ENCODE peak calls at places on chromosomes 13 and 19, in six cellular contexts. I, L, Q, F, W and U are unnamed samples.

GRCh38 chr19:31397308-31397707 is 48.1 kb upstream of the TSHZ3 start:
- DNase-seq in I (no peak), L (no peak), Q (no peak), F (no peak), W (no peak), U (no peak)

GRCh38 chr13:110340812-110341444 is 33.8 kb downstream of the COL4A2 start:
- DNase-seq in I (peak), L (peak), Q (no peak), F (no peak), W (peak), U (peak)

GRCh38 chr13:95858286-95859075 is 181.5 kb downstream of the DNAJC3 start:
- DNase-seq in I (peak), L (peak), Q (no peak), F (no peak), W (no peak), U (no peak)

GRCh38 chr19:38838208-38838985 is 6.8 kb upstream of the ECH1 start:
- DNase-seq in I (no peak), L (peak), Q (no peak), F (no peak), W (no peak), U (peak)

GRCh38 chr13:108225440-108225839 is 7.2 kb downstream of the ABHD13 start:
- DNase-seq in I (no peak), L (no peak), Q (no peak), F (no peak), W (no peak), U (no peak)

GRCh38 chr19:2691951-2692350 is 10.5 kb downstream of the GNG7 start:
- DNase-seq in I (no peak), L (no peak), Q (no peak), F (no peak), W (no peak), U (no peak)

GRCh38 chr13:111903143-111903542 is 163.8 kb upstream of the SOX1 start:
- DNase-seq in I (no peak), L (peak), Q (no peak), F (no peak), W (peak), U (peak)

GRCh38 chr13:39684531-39685137 is 29.2 kb downstream of the COG6 start:
- DNase-seq in I (peak), L (peak), Q (peak), F (no peak), W (peak), U (peak)

GRCh38 chr13:51638497-51638871 is 54.2 kb downstream of the WDFY2 start:
- DNase-seq in I (no peak), L (peak), Q (peak), F (no peak), W (peak), U (no peak)

GRCh38 chr13:52949744-52950143 is 78.9 kb upstream of the OLFM4 start:
- DNase-seq in I (no peak), L (no peak), Q (no peak), F (no peak), W (no peak), U (no peak)

GRCh38 chr13:100365678-100366077 is 222.9 kb downstream of the GGACT start:
- DNase-seq in I (peak), L (no peak), Q (no peak), F (no peak), W (no peak), U (no peak)

GRCh38 chr13:94163535-94163934 is 315.9 kb downstream of the DCT start:
- DNase-seq in I (no peak), L (no peak), Q (no peak), F (no peak), W (no peak), U (no peak)

GRCh38 chr13:35925669-35926068 is 205.5 kb downstream of the DCLK1 start:
- DNase-seq in I (peak), L (no peak), Q (no peak), F (no peak), W (no peak), U (peak)

GRCh38 chr19:19657397-19657783 is 6.1 kb downstream of the ATP13A1 start:
- DNase-seq in I (no peak), L (no peak), Q (no peak), F (no peak), W (no peak), U (no peak)

GRCh38 chr19:49498475-49498874 is 2.2 kb downstream of the RPS11 start:
- DNase-seq in I (no peak), L (no peak), Q (no peak), F (no peak), W (no peak), U (no peak)

GRCh38 chr13:77013853-77014542 is 13.0 kb downstream of the FBXL3 start:
- DNase-seq in I (no peak), L (no peak), Q (no peak), F (no peak), W (no peak), U (no peak)

GRCh38 chr13:18948012-18948663 is 233.5 kb downstream of the TUBA3C start:
- DNase-seq in I (no peak), L (no peak), Q (no peak), F (no peak), W (no peak), U (no peak)

GRCh38 chr19:7654401-7654800 is 14.4 kb upstream of the RETN start:
- DNase-seq in I (peak), L (no peak), Q (no peak), F (no peak), W (no peak), U (no peak)

GRCh38 chr19:7662657-7663056 is 6.2 kb upstream of the RETN start:
- DNase-seq in I (no peak), L (no peak), Q (no peak), F (no peak), W (no peak), U (no peak)

GRCh38 chr19:7655581-7655980 is 13.3 kb upstream of the RETN start:
- DNase-seq in I (no peak), L (no peak), Q (no peak), F (no peak), W (no peak), U (peak)

GRCh38 chr19:7657047-7657779 is 11.6 kb upstream of the RETN start:
- DNase-seq in I (no peak), L (no peak), Q (no peak), F (no peak), W (peak), U (peak)

GRCh38 chr19:7658219-7658686 is 10.6 kb upstream of the RETN start:
- DNase-seq in I (no peak), L (peak), Q (no peak), F (no peak), W (no peak), U (no peak)
- H3K4me3 ChIP-seq in I (no peak), L (no peak), Q (no peak), F (no peak), W (no peak), U (no peak)

GRCh38 chr19:13154911-13155471 is 4.8 kb downstream of the IER2 start:
- DNase-seq in I (peak), L (peak), Q (peak), F (no peak), W (peak), U (peak)
- H2AK5ac ChIP-seq in I (peak), L (no peak), Q (no peak), F (peak), W (peak), U (peak)

DNA sequence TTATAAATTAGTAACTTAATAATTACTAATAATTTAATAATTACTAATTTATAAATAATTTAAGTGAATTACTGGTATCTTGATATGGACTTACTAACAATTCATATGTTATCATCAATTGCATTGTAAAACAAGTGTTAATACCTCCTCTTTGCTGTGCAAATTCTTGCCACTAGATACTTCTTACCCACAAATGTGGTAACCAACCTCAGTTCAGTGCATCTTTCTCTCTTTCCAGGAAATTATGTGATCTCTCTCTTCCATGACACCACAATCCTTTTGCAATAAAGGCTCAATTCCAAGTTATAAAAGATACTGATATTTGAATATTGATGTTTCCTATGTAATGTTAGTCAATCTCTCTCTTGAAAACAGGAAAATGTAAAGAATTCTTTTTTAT is 408.6 kb upstream of the MIR17HG start:
- DNase-seq in I (no peak), L (no peak), Q (no peak), F (no peak), W (no peak), U (no peak)
- H3K4me3 ChIP-seq in I (no peak), L (no peak), Q (no peak), F (no peak), W (no peak), U (no peak)

GRCh38 chr13:106595623-106596022 is 27.7 kb upstream of the ARGLU1 start:
- DNase-seq in I (no peak), L (no peak), Q (no peak), F (no peak), W (no peak), U (no peak)

GRCh38 chr13:106597759-106598395 is 29.9 kb upstream of the ARGLU1 start:
- DNase-seq in I (no peak), L (no peak), Q (no peak), F (no peak), W (no peak), U (no peak)

GRCh38 chr13:106594986-106595385 is 27.0 kb upstream of the ARGLU1 start:
- DNase-seq in I (no peak), L (no peak), Q (no peak), F (no peak), W (no peak), U (no peak)

GRCh38 chr13:106596287-106596937 is 28.5 kb upstream of the ARGLU1 start:
- DNase-seq in I (no peak), L (no peak), Q (no peak), F (no peak), W (no peak), U (no peak)

GRCh38 chr13:106597190-106597589 is 29.3 kb upstream of the ARGLU1 start:
- DNase-seq in I (no peak), L (no peak), Q (no peak), F (no peak), W (no peak), U (peak)
- H2AK5ac ChIP-seq in I (no peak), L (no peak), Q (no peak), F (no peak), W (no peak), U (no peak)

GRCh38 chr13:24680258-24680920 is at the start of gene ATP12A:
- DNase-seq in I (no peak), L (peak), Q (peak), F (no peak), W (no peak), U (peak)

GRCh38 chr13:24681930-24682329 is 1.7 kb downstream of the ATP12A start:
- DNase-seq in I (no peak), L (peak), Q (no peak), F (no peak), W (no peak), U (no peak)

GRCh38 chr13:24678151-24678550 is 2.1 kb upstream of the ATP12A start:
- DNase-seq in I (no peak), L (no peak), Q (no peak), F (no peak), W (no peak), U (no peak)

GRCh38 chr13:24680921-24681585 is 845 bp downstream of the ATP12A start:
- DNase-seq in I (no peak), L (peak), Q (no peak), F (no peak), W (no peak), U (no peak)

GRCh38 chr13:24679686-24680085 is 522 bp upstream of the ATP12A start:
- DNase-seq in I (no peak), L (peak), Q (no peak), F (no peak), W (no peak), U (no peak)
- H3K4me3 ChIP-seq in I (no peak), L (no peak), Q (no peak), F (peak), W (no peak), U (no peak)

GRCh38 chr13:79457948-79458347 is 23.0 kb upstream of the NDFIP2 start:
- DNase-seq in I (peak), L (peak), Q (no peak), F (no peak), W (peak), U (peak)
- H2AK5ac ChIP-seq in I (no peak), L (no peak), Q (no peak), F (no peak), W (no peak), U (no peak)

GRCh38 chr19:10553087-10553667 is 9.5 kb downstream of the ATG4D start:
- DNase-seq in I (no peak), L (no peak), Q (no peak), F (no peak), W (no peak), U (no peak)

GRCh38 chr19:10555613-10555979 is 10.2 kb downstream of the KRI1 start:
- DNase-seq in I (no peak), L (no peak), Q (no peak), F (no peak), W (no peak), U (no peak)

GRCh38 chr19:10552596-10553053 is 8.9 kb downstream of the ATG4D start:
- DNase-seq in I (no peak), L (peak), Q (no peak), F (peak), W (peak), U (no peak)

GRCh38 chr19:10554760-10555612 is 10.8 kb downstream of the KRI1 start:
- DNase-seq in I (no peak), L (no peak), Q (no peak), F (no peak), W (no peak), U (no peak)

DNA sequence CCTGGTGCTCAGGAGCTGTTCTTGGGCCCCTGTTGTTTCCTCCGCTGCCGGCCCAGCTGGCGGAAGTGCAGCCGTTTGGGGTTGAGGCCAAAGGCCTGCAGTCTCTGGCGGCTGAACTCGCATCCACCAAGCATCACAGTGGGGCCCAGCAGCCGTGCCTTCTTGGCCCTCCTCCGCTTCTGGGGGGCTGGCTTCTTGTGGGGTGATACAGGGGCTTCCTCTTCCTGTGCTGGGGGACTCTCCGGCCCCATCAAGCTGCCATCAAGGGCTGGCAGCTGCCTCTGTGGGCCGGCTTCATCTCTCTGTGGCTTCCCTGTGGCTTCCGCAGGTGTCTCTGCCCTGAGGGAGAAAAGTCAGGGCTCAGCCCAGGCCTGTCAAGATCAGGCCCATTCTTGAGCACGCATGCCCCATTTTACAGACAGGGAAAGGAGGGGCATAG is 10.3 kb downstream of the ATG4D start:
- DNase-seq in I (no peak), L (no peak), Q (no peak), F (no peak), W (no peak), U (no peak)
- H3K4me3 ChIP-seq in I (no peak), L (no peak), Q (no peak), F (no peak), W (no peak), U (no peak)

DNA sequence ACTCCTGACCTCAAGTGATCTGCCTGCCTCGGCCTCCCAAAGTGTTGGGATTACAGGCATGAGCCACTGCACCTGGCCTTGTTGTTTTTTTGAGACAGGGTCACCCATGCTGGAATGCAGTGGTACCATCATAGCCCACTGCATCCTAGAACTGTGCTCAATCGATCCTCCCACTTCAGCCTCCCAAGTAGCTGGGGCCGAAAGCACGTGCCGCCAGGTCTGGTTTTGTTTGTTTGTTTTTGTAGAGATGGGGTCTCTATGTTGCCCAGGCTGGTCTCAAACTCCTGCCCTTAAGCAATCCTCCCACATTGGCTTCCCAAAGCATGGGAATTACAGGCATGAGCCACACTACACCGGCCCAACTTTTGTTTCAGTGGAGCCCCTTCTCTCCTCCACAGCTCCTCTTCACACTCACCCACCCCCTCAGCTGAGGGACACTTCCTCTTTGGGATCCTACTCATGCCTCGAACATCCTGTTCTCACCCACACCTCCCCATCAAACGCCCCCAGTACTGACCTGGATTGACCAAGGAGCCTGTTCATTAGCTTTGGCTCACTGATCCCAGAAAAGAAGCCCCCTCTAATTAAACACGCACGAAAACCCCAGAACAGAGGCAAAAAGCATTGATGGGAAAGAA is 12.8 kb upstream of the CERS4 start:
- DNase-seq in I (no peak), L (peak), Q (no peak), F (no peak), W (no peak), U (no peak)
- H2AK5ac ChIP-seq in I (no peak), L (peak), Q (peak), F (peak), W (no peak), U (no peak)

GRCh38 chr13:22175211-22175610 is 504.3 kb downstream of the FGF9 start:
- DNase-seq in I (no peak), L (peak), Q (no peak), F (no peak), W (no peak), U (no peak)

GRCh38 chr13:22173605-22174004 is 502.7 kb downstream of the FGF9 start:
- DNase-seq in I (peak), L (no peak), Q (no peak), F (no peak), W (peak), U (no peak)

GRCh38 chr13:22168437-22168836 is 497.6 kb downstream of the FGF9 start:
- DNase-seq in I (no peak), L (no peak), Q (no peak), F (no peak), W (no peak), U (no peak)

GRCh38 chr13:22169473-22169872 is 498.6 kb downstream of the FGF9 start:
- DNase-seq in I (no peak), L (peak), Q (no peak), F (no peak), W (no peak), U (peak)
- H3K4me3 ChIP-seq in I (no peak), L (no peak), Q (no peak), F (no peak), W (no peak), U (no peak)